ENCODE peak calls at places on chromosomes 5 and 9, in five cellular contexts. B is A549, G is HCT116, U is SK-N-SH, C is GM23338. A is an unnamed sample.

GRCh38 chr9:224540-225520 is 10.2 kb downstream of the DOCK8 start:
- DNase-seq in G (no peak), B (no peak), C (no peak), U (no peak), A (no peak)

GRCh38 chr9:7174301-7174700 is 416.5 kb downstream of the KDM4C start:
- DNase-seq in B (no peak), G (no peak), U (no peak), C (no peak), A (no peak)

GRCh38 chr9:86720893-86721698 is 226.2 kb downstream of the GAS1 start:
- DNase-seq in G (no peak), B (no peak), U (no peak), C (peak), A (no peak)

GRCh38 chr5:90941002-90941720 is 382.6 kb downstream of the ADGRV1 start:
- DNase-seq in B (no peak), U (no peak), G (no peak), C (no peak), A (no peak)

GRCh38 chr5:100690036-100690560 is 154.9 kb downstream of the FAM174A start:
- DNase-seq in G (no peak), C (no peak), B (no peak), U (no peak), A (no peak)

GRCh38 chr5:139146809-139147742 is 51.1 kb downstream of the SIL1 start:
- DNase-seq in C (no peak), U (no peak), B (no peak), G (no peak), A (no peak)

GRCh38 chr9:129102791-129103594 is 7.6 kb downstream of the CRAT start:
- DNase-seq in G (peak), U (peak), B (peak), C (peak), A (no peak)

GRCh38 chr5:80713640-80714039 is 58.9 kb upstream of the DHFR start:
- DNase-seq in C (no peak), B (no peak), G (no peak), U (no peak), A (no peak)

GRCh38 chr9:4077499-4078102 is 222.3 kb downstream of the GLIS3 start:
- DNase-seq in C (peak), B (peak), G (peak), U (peak), A (peak)

GRCh38 chr5:95838552-95838951 is 16.0 kb upstream of the GLRX start:
- DNase-seq in G (no peak), U (no peak), B (no peak), C (no peak), A (no peak)

GRCh38 chr9:134707031-134707680 is 65.6 kb downstream of the COL5A1 start:
- DNase-seq in G (no peak), U (peak), B (no peak), C (no peak), A (no peak)

GRCh38 chr9:93114984-93115335 is 18.9 kb downstream of the CARD19 start:
- DNase-seq in C (no peak), U (no peak), G (no peak), B (no peak), A (no peak)

GRCh38 chr9:19087601-19088000 is 15.1 kb downstream of the HAUS6 start:
- DNase-seq in U (no peak), G (no peak), C (no peak), B (no peak), A (no peak)

GRCh38 chr5:33309076-33309475 is 131.7 kb upstream of the TARS1 start:
- DNase-seq in G (no peak), B (no peak), C (no peak), U (no peak), A (no peak)

GRCh38 chr5:115069087-115069968 is 100.4 kb downstream of the TRIM36 start:
- DNase-seq in U (peak), C (peak), B (peak), G (peak), A (no peak)

GRCh38 chr9:112411626-112412027 is 31.7 kb downstream of the HSDL2 start:
- DNase-seq in C (no peak), G (no peak), U (no peak), B (no peak), A (no peak)

GRCh38 chr5:18305288-18305899 is 671.1 kb downstream of the TAF11L14 start:
- DNase-seq in U (peak), C (peak), G (no peak), B (peak), A (peak)

GRCh38 chr5:41413067-41413466 is 97.3 kb downstream of the PLCXD3 start:
- DNase-seq in C (no peak), B (no peak), U (no peak), G (no peak), A (no peak)

GRCh38 chr5:2912741-2913140 is 161.3 kb upstream of the IRX2 start:
- DNase-seq in G (no peak), C (no peak), B (no peak), U (no peak), A (no peak)

GRCh38 chr9:13410566-13411031 is 131.1 kb upstream of the MPDZ start:
- DNase-seq in C (no peak), G (no peak), U (no peak), B (no peak), A (no peak)

GRCh38 chr9:19192213-19193028 is 38.1 kb upstream of the DENND4C start:
- DNase-seq in C (no peak), U (no peak), B (no peak), G (no peak), A (no peak)

GRCh38 chr9:12817702-12818101 is 42.9 kb downstream of the LURAP1L start:
- DNase-seq in U (no peak), C (no peak), G (peak), B (peak), A (no peak)

GRCh38 chr5:67268233-67269011 is 71.8 kb upstream of the CD180 start:
- DNase-seq in C (no peak), G (no peak), B (peak), U (peak), A (no peak)

GRCh38 chr5:157603333-157604190 is 28.0 kb upstream of the ADAM19 start:
- DNase-seq in C (no peak), G (peak), B (peak), U (no peak), A (peak)

GRCh38 chr5:160492565-160492964 is 70.9 kb downstream of the PTTG1 start:
- DNase-seq in U (no peak), B (no peak), G (no peak), C (no peak), A (no peak)

GRCh38 chr5:149049371-149049781 is 13.5 kb downstream of the SH3TC2 start:
- DNase-seq in C (no peak), G (no peak), U (no peak), B (no peak), A (no peak)

GRCh38 chr5:149056611-149057165 is 6.2 kb downstream of the SH3TC2 start:
- DNase-seq in U (no peak), C (no peak), G (no peak), B (no peak), A (no peak)

GRCh38 chr5:149048806-149049205 is 14.1 kb downstream of the SH3TC2 start:
- DNase-seq in C (no peak), B (no peak), U (no peak), G (no peak), A (no peak)

GRCh38 chr5:149053027-149053705 is 9.7 kb downstream of the SH3TC2 start:
- DNase-seq in B (no peak), G (no peak), C (no peak), U (no peak), A (no peak)

GRCh38 chr5:149054416-149054815 is 8.4 kb downstream of the SH3TC2 start:
- DNase-seq in G (no peak), U (no peak), B (no peak), C (no peak), A (no peak)
- TF ChIP-seq REST in G (no peak), U (no peak), B (no peak), C (no peak), A (no peak)

DNA sequence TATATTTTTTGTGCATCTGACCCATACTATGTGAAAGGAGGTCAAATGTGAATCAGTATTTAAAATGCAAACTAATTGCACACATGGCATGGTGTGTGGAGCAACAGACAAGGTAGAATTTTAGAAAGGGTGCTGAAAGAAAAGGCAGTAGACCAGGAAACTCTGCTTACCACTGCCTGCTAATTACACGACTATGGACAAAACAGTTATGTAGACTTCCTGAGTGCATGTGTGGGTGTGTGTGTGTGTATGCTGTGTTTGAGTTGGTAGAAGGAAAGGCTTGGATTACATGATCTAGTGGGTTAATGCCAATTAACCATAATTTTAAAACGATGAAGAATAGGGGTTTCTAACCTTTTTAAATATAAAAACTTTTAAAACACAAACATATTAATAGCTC is 349.9 kb downstream of the SH3GL2 start:
- DNase-seq in B (no peak), C (no peak), U (no peak), G (no peak), A (no peak)
- TF ChIP-seq CTCF in B (no peak), C (no peak), U (no peak), G (no peak), A (no peak)

DNA sequence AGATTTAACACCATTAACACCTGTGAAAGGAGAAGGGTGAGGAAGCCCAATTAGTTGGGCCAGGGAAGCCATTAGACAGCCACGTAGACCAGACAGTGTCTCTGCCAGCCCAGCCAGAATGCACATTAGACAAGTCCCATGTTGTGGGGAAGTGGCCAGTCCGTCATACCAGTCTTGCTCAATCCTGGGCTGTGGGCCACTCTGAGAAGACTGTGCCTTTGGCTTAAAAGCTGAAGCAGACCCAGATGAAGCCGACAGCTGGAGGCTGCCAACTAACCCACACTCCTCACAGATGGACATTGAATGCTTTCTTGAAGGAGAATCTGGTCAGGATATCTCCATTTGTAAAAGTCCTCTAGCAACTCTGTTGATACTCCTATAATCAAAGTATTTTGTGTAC is 128.5 kb downstream of the CHSY3 start:
- DNase-seq in B (no peak), C (no peak), U (no peak), G (no peak), A (no peak)
- TF ChIP-seq REST in B (no peak), C (no peak), U (no peak), G (no peak), A (no peak)

DNA sequence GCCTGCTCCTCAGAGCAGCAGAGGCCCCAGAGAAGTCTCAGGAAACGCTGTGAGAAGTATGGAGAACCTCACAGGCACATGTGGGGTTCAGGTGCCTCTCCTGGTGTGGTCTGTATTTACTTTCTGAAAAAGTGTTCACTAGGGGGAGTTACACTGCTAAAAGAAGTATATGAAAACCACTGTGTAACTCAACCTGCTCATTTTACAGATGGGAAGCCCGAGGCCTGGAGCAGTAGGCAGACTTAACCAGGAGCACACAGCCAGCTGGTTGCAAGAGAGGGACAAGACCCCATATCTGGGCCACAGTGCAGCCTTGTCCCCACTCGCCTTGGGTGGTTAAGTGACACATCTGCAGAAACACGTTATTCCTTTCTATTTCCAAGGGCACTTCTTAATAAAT is 112.8 kb upstream of the SAP30L start:
- DNase-seq in B (no peak), C (no peak), U (no peak), G (no peak), A (no peak)
- TF ChIP-seq CTCF in B (no peak), C (no peak), U (no peak), G (no peak), A (no peak)